ENCODE peak calls at places on chromosomes 16 and 17, in ten cellular contexts. B is cardiac muscle cell, L is colonic mucosa, G is fibroblast of the aortic adventitia, X is H9, S is neural crest cell, J is cardiac fibroblast, E is MM.1S, W is psoas muscle, C is ovary. Y is an unnamed sample.

GRCh38 chr16:89040861-89041570 is 52.6 kb upstream of the ACSF3 start:
- DNase-seq in G (no peak), E (no peak), S (no peak), L (no peak), J (no peak), X (no peak), B (no peak), C (no peak), W (peak), Y (no peak)

GRCh38 chr16:48511071-48511540 is 98.9 kb downstream of the N4BP1 start:
- DNase-seq in S (no peak), J (no peak), G (peak), X (no peak), E (no peak), C (no peak), W (no peak), L (no peak), B (peak), Y (peak)

GRCh38 chr16:48076455-48077012 is 79.3 kb downstream of the ABCC12 start:
- DNase-seq in S (no peak), E (no peak), B (no peak), X (no peak), W (no peak), G (peak), J (peak), C (no peak), L (no peak), Y (no peak)

GRCh38 chr17:70646673-70647072 is 477.3 kb downstream of the KCNJ2 start:
- DNase-seq in B (no peak), J (no peak), X (no peak), G (no peak), W (no peak), C (no peak), S (no peak), L (no peak), E (no peak), Y (no peak)

GRCh38 chr17:37465058-37465616 is 24.6 kb upstream of the DUSP14 start:
- DNase-seq in C (no peak), S (no peak), E (no peak), X (no peak), L (no peak), W (no peak), G (peak), B (peak), J (peak), Y (peak)

GRCh38 chr17:79201536-79202227 is 127.1 kb downstream of the ENGASE start:
- DNase-seq in L (no peak), E (no peak), C (no peak), W (no peak), S (no peak), J (peak), B (no peak), G (no peak), X (no peak), Y (peak)

GRCh38 chr17:31416503-31416923 is 25.0 kb downstream of the RAB11FIP4 start:
- DNase-seq in X (peak), C (no peak), E (no peak), J (no peak), W (no peak), L (no peak), S (peak), B (peak), G (no peak), Y (no peak)

GRCh38 chr17:57357392-57357784 is 101.1 kb downstream of the MSI2 start:
- DNase-seq in S (no peak), E (peak), W (peak), X (no peak), B (no peak), J (no peak), L (no peak), G (no peak), C (no peak), Y (no peak)

GRCh38 chr16:76204249-76204648 is 73.0 kb upstream of the CNTNAP4 start:
- DNase-seq in G (no peak), E (peak), J (no peak), S (no peak), W (no peak), L (no peak), B (no peak), X (no peak), C (no peak), Y (no peak)

GRCh38 chr17:67629963-67630320 is 87.8 kb upstream of the NOL11 start:
- DNase-seq in W (no peak), C (no peak), G (peak), B (peak), E (peak), S (no peak), L (no peak), J (peak), X (no peak), Y (peak)

GRCh38 chr17:72476575-72476986 is 355.8 kb downstream of the SOX9 start:
- DNase-seq in L (no peak), S (no peak), C (no peak), E (no peak), G (no peak), X (peak), W (no peak), B (no peak), J (no peak), Y (no peak)

GRCh38 chr16:80948886-80949502 is 57.7 kb downstream of the CMC2 start:
- DNase-seq in G (peak), B (peak), S (peak), C (no peak), L (peak), X (peak), J (peak), E (no peak), W (peak), Y (peak)

GRCh38 chr16:29994613-29995329 is 646 bp downstream of the HIRIP3 start:
- DNase-seq in J (peak), W (peak), S (no peak), E (no peak), L (peak), C (peak), X (no peak), G (peak), B (peak), Y (peak)

GRCh38 chr17:82751171-82751570 is 694 bp upstream of the TBCD start:
- DNase-seq in X (no peak), W (no peak), E (no peak), J (peak), S (no peak), G (peak), C (no peak), B (no peak), L (no peak), Y (no peak)

GRCh38 chr16:87963400-87963799 is 12.2 kb downstream of the BANP start:
- DNase-seq in W (no peak), L (no peak), J (peak), B (peak), X (no peak), G (peak), C (no peak), S (no peak), E (no peak), Y (peak)

GRCh38 chr17:48382989-48383388 is 47.0 kb downstream of the SKAP1 start:
- DNase-seq in C (no peak), W (no peak), J (no peak), S (no peak), B (no peak), X (no peak), G (no peak), E (no peak), L (no peak), Y (no peak)

GRCh38 chr17:7475764-7476422 is 3.5 kb downstream of the ZBTB4 start:
- DNase-seq in S (no peak), G (peak), L (peak), E (no peak), X (no peak), J (peak), B (no peak), W (peak), C (peak), Y (no peak)

GRCh38 chr16:89801800-89802199 is 14.6 kb downstream of the FANCA start:
- DNase-seq in E (no peak), B (peak), L (no peak), G (peak), C (no peak), J (peak), W (no peak), X (no peak), S (no peak), Y (no peak)

GRCh38 chr16:49575352-49576172 is 202.0 kb downstream of the C16orf78 start:
- DNase-seq in X (peak), E (peak), B (peak), C (no peak), J (no peak), W (no peak), G (no peak), L (peak), S (no peak), Y (no peak)

GRCh38 chr16:87554754-87555427 is 47.4 kb upstream of the JPH3 start:
- DNase-seq in X (no peak), W (no peak), B (no peak), S (no peak), J (no peak), L (no peak), G (no peak), C (no peak), E (no peak), Y (peak)

DNA sequence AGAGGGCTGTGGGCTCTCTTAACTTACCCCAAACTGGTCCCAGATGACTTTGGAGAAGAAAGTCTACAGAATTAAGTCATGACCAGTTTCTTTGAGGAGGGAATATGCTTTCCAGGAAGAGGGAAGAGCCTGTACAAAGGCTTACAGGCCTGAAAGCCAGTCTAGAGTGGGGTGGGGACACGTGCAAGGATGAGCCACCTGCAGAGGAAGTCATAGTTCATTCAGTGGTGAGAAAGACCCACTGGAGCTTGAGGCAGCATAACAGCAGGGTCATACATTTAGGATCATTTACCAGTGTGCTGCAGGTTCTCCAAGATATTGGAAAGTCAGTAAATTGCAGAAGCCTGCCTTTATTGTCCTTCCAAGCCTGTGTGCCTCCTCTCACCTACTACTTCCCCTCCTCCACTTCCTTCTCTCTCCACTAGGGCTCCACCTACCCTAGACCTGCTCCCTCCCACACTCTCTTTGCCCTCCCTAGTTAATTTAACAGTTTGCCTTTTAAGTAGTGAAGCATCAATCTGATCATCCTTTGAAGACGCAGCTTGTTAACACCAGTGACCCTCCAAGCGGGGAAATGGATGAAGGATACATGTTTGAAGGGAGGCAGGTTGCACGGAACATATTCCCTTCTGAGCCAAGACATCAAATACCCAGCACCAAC is 40.2 kb downstream of the CDRT15 start:
- DNase-seq in G (no peak), S (no peak), C (no peak), J (no peak), B (no peak), W (no peak), E (no peak), L (no peak), X (no peak), Y (no peak)
- TF ChIP-seq CTCF in G (no peak), S (peak), C (no peak), J (peak), B (no peak), W (no peak), E (no peak), L (peak), X (peak), Y (no peak)

GRCh38 chr16:60203525-60204124 is 1469.5 kb upstream of the GOT2 start:
- DNase-seq in G (no peak), J (peak), L (no peak), X (no peak), S (no peak), W (no peak), B (peak), C (no peak), E (no peak), Y (peak)
- TF ChIP-seq CTCF in G (no peak), J (peak), L (no peak), X (peak), S (peak), W (no peak), B (no peak), C (no peak), E (peak), Y (peak)

GRCh38 chr17:80283116-80283852 is 22.6 kb downstream of the RNF213 start:
- DNase-seq in J (no peak), E (no peak), S (no peak), C (no peak), L (no peak), W (no peak), X (no peak), G (no peak), B (no peak), Y (no peak)

GRCh38 chr17:80286638-80286960 is 25.9 kb downstream of the RNF213 start:
- DNase-seq in G (no peak), X (no peak), E (no peak), C (no peak), W (no peak), L (no peak), S (no peak), B (no peak), J (no peak), Y (no peak)

GRCh38 chr17:80285237-80285920 is 24.7 kb downstream of the RNF213 start:
- DNase-seq in G (no peak), E (no peak), S (no peak), X (no peak), L (no peak), B (no peak), C (no peak), J (no peak), W (no peak), Y (no peak)

GRCh38 chr17:80287038-80287437 is 26.4 kb downstream of the RNF213 start:
- DNase-seq in G (no peak), X (no peak), S (no peak), E (no peak), B (peak), J (no peak), W (no peak), L (no peak), C (no peak), Y (no peak)

DNA sequence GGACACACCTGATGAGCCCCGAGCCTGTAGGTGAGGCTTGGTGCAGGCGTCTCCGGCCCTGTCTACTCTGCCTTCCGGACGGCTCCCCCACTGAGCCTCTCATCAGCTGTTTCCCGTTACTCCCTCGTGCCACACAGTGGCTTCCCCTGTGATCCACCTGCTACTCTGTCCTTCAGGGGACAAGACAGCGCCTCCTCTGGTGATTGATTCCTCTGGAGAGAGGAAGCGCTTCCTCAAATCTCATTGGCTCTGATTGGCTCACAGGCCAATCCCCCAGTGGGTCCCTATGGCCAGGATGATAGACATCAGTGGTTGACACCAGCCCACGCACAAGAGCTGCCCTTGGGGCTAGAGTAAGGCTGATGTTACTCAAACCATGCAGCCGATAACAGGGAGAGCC is 24.0 kb downstream of the RNF213 start:
- DNase-seq in B (no peak), X (peak), G (no peak), L (no peak), S (no peak), C (no peak), J (no peak), W (no peak), E (no peak), Y (no peak)
- TF ChIP-seq CTCF in B (no peak), X (peak), G (no peak), L (no peak), S (no peak), C (no peak), J (no peak), W (no peak), E (no peak), Y (no peak)

DNA sequence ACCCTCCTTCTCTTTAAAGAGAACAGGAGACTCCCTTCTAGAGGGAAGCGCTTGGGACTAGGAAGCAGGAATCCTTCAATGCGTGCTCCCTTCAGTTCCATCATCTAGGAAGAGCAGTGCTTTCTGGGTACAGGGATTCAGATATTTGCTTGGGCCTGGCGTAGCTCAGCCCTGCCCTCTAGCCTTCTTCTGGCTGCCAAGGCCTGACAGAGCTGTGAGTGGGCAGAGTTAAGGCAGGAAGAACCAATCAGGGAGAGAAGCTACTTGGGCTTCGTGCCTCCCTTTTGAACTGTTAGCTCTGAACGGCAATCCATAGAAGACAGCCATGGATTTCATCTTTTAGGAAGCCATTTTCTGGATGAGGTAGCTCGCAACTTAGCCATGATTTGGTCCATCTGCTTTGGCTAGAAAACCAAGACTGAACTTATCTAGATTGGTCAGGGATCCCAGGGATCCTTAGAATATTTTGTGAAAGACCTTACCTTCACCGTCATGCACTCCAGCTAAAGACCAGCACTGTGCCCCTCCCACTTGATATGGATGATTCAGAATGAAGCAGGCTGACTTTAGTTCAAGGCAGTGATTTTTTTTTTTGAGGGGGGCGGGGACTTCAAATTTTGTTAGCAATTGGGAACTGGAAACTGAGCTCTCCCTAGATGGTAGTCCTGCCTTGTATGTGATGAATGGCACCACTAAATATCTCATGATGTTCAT is 2.5 kb upstream of the CORO6 start:
- DNase-seq in X (peak), B (peak), G (peak), S (no peak), J (peak), W (peak), C (no peak), E (no peak), L (no peak), Y (peak)
- TF ChIP-seq CTCF in X (peak), B (no peak), G (peak), S (no peak), J (no peak), W (no peak), C (no peak), E (no peak), L (no peak), Y (no peak)

DNA sequence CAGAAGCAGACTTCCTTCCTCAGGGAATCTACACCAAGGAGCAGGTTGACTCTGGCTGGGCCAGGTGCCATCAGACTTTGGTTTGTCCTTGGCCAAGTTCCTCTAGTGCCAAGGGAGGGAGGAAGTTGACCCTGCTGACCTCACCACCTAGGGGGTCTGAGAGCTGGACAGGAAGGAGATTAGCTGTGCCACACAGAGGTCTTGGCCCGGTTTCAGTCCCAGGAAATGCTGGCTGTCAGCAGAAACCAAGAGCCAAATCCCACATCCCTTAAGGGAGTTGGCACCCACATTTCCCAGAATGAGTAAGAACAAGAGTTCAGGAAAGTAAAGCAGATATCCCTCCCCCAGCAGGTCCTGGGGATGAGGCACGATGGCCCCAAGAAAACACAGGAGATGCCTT is 178.2 kb downstream of the SALL1 start:
- DNase-seq in L (no peak), S (no peak), J (no peak), E (no peak), C (no peak), W (no peak), G (no peak), X (no peak), B (peak), Y (peak)
- TF ChIP-seq CTCF in L (no peak), S (no peak), J (no peak), E (no peak), C (no peak), W (no peak), G (no peak), X (no peak), B (no peak), Y (no peak)

DNA sequence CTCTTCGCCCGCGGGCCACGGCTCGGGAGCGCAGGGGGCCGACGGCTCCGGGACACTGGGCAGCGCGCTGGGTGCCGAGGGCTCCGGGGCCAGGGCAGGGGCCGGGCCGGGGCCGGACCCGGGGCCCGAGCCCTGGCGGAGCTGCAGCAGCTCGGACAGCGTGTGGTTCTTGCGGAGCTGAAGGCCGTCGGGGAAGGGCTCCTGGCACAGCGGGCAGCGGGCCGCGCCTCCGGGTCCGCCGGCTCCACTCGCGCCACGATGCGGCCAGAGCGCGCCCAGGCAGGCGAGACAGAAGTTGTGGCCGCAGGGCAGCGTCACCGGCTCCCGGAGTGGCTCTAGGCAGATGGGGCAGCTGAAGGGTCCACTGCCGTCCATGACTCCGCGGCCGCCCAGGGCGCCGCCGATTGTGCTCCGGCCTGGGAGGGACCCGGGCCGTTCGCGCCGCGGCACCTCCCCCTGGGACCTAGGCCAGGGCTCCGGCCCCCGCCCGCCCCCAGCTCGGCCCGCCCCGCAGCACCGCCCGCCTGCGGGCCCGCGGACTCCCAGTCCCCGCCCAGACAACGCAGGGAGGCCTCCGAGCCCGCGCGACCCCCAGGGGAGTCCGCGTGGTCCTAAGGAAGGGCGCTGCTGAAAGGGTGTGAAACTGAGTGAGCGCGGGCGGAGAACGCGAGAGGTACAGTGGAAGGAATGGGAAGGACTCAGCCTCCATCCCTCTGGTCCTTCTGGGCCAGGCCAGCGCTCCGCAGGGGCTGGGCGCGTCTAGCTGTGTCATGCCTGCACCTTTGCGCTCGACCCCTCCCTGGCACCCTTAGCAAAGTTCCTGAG is at the start of gene TRIM47:
- DNase-seq in B (peak), L (peak), J (peak), S (no peak), E (peak), W (peak), X (peak), C (peak), G (peak), Y (peak)
- TF ChIP-seq CTCF in B (peak), L (no peak), J (peak), S (no peak), E (no peak), W (no peak), X (peak), C (peak), G (peak), Y (no peak)